ENCODE peak calls at places on chromosome 17, in seven cellular contexts. One of them, this sample, is unnamed.

GRCh38 chr17:76710863-76711611 is at the start of gene MXRA7:
- DNase-seq in prostate gland: peak; percentile 58
- DNase-seq in HCT116: no peak
- DNase-seq in heart left ventricle: peak; percentile 81
- DNase-seq in upper lobe of left lung: peak; percentile 69
- DNase-seq in uterus: peak; percentile 86
- DNase-seq in stomach: peak; percentile 68
- DNase-seq in this sample: no peak

GRCh38 chr17:17050346-17051345 is 8.4 kb downstream of the MPRIP start:
- DNase-seq in prostate gland: no peak
- DNase-seq in HCT116: no peak
- DNase-seq in heart left ventricle: peak; percentile 13
- DNase-seq in upper lobe of left lung: peak; percentile 14
- DNase-seq in uterus: peak; percentile 8
- DNase-seq in stomach: peak; percentile 19
- DNase-seq in this sample: no peak

GRCh38 chr17:19000531-19001011 is 4.0 kb downstream of the FAM83G start:
- DNase-seq in prostate gland: no peak
- DNase-seq in HCT116: no peak
- DNase-seq in heart left ventricle: no peak
- DNase-seq in upper lobe of left lung: no peak
- DNase-seq in uterus: no peak
- DNase-seq in stomach: peak; percentile 58
- DNase-seq in this sample: no peak

GRCh38 chr17:4485676-4486646 is 12.7 kb upstream of the SPNS2 start:
- DNase-seq in prostate gland: no peak
- DNase-seq in HCT116: no peak
- DNase-seq in heart left ventricle: peak; percentile 43
- DNase-seq in upper lobe of left lung: no peak
- DNase-seq in uterus: no peak
- DNase-seq in stomach: no peak
- DNase-seq in this sample: no peak

GRCh38 chr17:42131971-42132370 is 9.4 kb downstream of the HSPB9 start:
- DNase-seq in prostate gland: no peak
- DNase-seq in HCT116: no peak
- DNase-seq in heart left ventricle: no peak
- DNase-seq in upper lobe of left lung: no peak
- DNase-seq in uterus: no peak
- DNase-seq in stomach: no peak
- DNase-seq in this sample: no peak

GRCh38 chr17:55433029-55433628 is 11.5 kb upstream of the MMD start:
- DNase-seq in prostate gland: peak; percentile 78
- DNase-seq in HCT116: peak; percentile 86
- DNase-seq in heart left ventricle: no peak
- DNase-seq in upper lobe of left lung: no peak
- DNase-seq in uterus: no peak
- DNase-seq in stomach: no peak
- DNase-seq in this sample: no peak

GRCh38 chr17:58327363-58328194 is 1.0 kb downstream of the TSPOAP1 start:
- DNase-seq in prostate gland: no peak
- DNase-seq in HCT116: no peak
- DNase-seq in heart left ventricle: no peak
- DNase-seq in upper lobe of left lung: no peak
- DNase-seq in uterus: no peak
- DNase-seq in stomach: no peak
- DNase-seq in this sample: no peak

GRCh38 chr17:37781451-37781850 is 36.6 kb upstream of the HNF1B start:
- DNase-seq in prostate gland: no peak
- DNase-seq in HCT116: no peak
- DNase-seq in heart left ventricle: no peak
- DNase-seq in upper lobe of left lung: no peak
- DNase-seq in uterus: no peak
- DNase-seq in stomach: no peak
- DNase-seq in this sample: no peak

GRCh38 chr17:60415146-60415545 is 7.1 kb upstream of the CHCT1 start:
- DNase-seq in prostate gland: no peak
- DNase-seq in HCT116: no peak
- DNase-seq in heart left ventricle: no peak
- DNase-seq in upper lobe of left lung: no peak
- DNase-seq in uterus: no peak
- DNase-seq in stomach: no peak
- DNase-seq in this sample: no peak

GRCh38 chr17:39352986-39353385 is 48.4 kb downstream of the FBXL20 start:
- DNase-seq in prostate gland: no peak
- DNase-seq in HCT116: no peak
- DNase-seq in heart left ventricle: no peak
- DNase-seq in upper lobe of left lung: no peak
- DNase-seq in uterus: no peak
- DNase-seq in stomach: no peak
- DNase-seq in this sample: no peak

GRCh38 chr17:39349246-39349645 is 52.2 kb downstream of the FBXL20 start:
- DNase-seq in prostate gland: no peak
- DNase-seq in HCT116: no peak
- DNase-seq in heart left ventricle: no peak
- DNase-seq in upper lobe of left lung: no peak
- DNase-seq in uterus: no peak
- DNase-seq in stomach: no peak
- DNase-seq in this sample: no peak

GRCh38 chr17:39357488-39357887 is 43.9 kb downstream of the FBXL20 start:
- DNase-seq in prostate gland: no peak
- DNase-seq in HCT116: no peak
- DNase-seq in heart left ventricle: no peak
- DNase-seq in upper lobe of left lung: no peak
- DNase-seq in uterus: no peak
- DNase-seq in stomach: no peak
- DNase-seq in this sample: no peak

GRCh38 chr17:39351508-39351907 is 49.9 kb downstream of the FBXL20 start:
- DNase-seq in prostate gland: no peak
- DNase-seq in HCT116: no peak
- DNase-seq in heart left ventricle: no peak
- DNase-seq in upper lobe of left lung: no peak
- DNase-seq in uterus: no peak
- DNase-seq in stomach: no peak
- DNase-seq in this sample: no peak

DNA sequence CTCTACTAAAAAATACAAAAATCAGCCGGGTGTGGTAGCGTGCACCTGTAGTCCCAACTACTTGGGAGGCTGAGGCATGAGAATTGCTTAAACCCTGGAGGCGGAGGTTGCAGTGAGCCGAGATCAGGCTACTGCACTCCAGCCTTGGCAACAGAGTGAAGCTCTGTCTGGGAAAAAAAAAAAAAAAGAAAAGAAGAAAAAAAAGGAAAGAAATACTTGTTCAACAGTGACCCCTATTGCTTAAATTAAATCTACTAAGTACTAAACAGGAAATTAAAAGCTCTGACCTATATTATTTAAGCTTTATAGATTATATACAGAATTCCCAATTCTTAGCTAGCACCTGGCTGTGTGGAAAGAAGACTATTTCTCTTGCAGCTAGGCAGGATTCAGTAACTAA is 48.9 kb downstream of the FBXL20 start:
- DNase-seq in prostate gland: no peak
- DNase-seq in HCT116: no peak
- DNase-seq in heart left ventricle: no peak
- DNase-seq in upper lobe of left lung: no peak
- DNase-seq in uterus: no peak
- DNase-seq in stomach: no peak
- DNase-seq in this sample: no peak
- TF ChIP-seq CTCF in prostate gland: no peak
- TF ChIP-seq CTCF in HCT116: no peak
- TF ChIP-seq CTCF in heart left ventricle: peak; percentile 34
- TF ChIP-seq CTCF in upper lobe of left lung: no peak
- TF ChIP-seq CTCF in uterus: no peak
- TF ChIP-seq CTCF in stomach: no peak
- TF ChIP-seq CTCF in this sample: no peak

GRCh38 chr17:34727601-34728000 is 148.2 kb downstream of the TMEM132E start:
- DNase-seq in prostate gland: no peak
- DNase-seq in HCT116: no peak
- DNase-seq in heart left ventricle: no peak
- DNase-seq in upper lobe of left lung: no peak
- DNase-seq in uterus: no peak
- DNase-seq in stomach: no peak
- DNase-seq in this sample: no peak

GRCh38 chr17:34725740-34726139 is 146.4 kb downstream of the TMEM132E start:
- DNase-seq in prostate gland: no peak
- DNase-seq in HCT116: no peak
- DNase-seq in heart left ventricle: no peak
- DNase-seq in upper lobe of left lung: no peak
- DNase-seq in uterus: no peak
- DNase-seq in stomach: no peak
- DNase-seq in this sample: no peak

GRCh38 chr17:34728771-34729310 is 149.5 kb downstream of the TMEM132E start:
- DNase-seq in prostate gland: no peak
- DNase-seq in HCT116: no peak
- DNase-seq in heart left ventricle: no peak
- DNase-seq in upper lobe of left lung: no peak
- DNase-seq in uterus: no peak
- DNase-seq in stomach: no peak
- DNase-seq in this sample: no peak

GRCh38 chr17:34725008-34725407 is 145.6 kb downstream of the TMEM132E start:
- DNase-seq in prostate gland: no peak
- DNase-seq in HCT116: no peak
- DNase-seq in heart left ventricle: no peak
- DNase-seq in upper lobe of left lung: no peak
- DNase-seq in uterus: no peak
- DNase-seq in stomach: no peak
- DNase-seq in this sample: no peak

GRCh38 chr17:34726536-34727384 is 147.4 kb downstream of the TMEM132E start:
- DNase-seq in prostate gland: no peak
- DNase-seq in HCT116: no peak
- DNase-seq in heart left ventricle: no peak
- DNase-seq in upper lobe of left lung: no peak
- DNase-seq in uterus: no peak
- DNase-seq in stomach: no peak
- DNase-seq in this sample: no peak
- TF ChIP-seq POLR2A in prostate gland: no peak
- TF ChIP-seq POLR2A in HCT116: no peak
- TF ChIP-seq POLR2A in heart left ventricle: no peak
- TF ChIP-seq POLR2A in upper lobe of left lung: no peak
- TF ChIP-seq POLR2A in uterus: no peak
- TF ChIP-seq POLR2A in stomach: no peak
- TF ChIP-seq POLR2A in this sample: no peak

DNA sequence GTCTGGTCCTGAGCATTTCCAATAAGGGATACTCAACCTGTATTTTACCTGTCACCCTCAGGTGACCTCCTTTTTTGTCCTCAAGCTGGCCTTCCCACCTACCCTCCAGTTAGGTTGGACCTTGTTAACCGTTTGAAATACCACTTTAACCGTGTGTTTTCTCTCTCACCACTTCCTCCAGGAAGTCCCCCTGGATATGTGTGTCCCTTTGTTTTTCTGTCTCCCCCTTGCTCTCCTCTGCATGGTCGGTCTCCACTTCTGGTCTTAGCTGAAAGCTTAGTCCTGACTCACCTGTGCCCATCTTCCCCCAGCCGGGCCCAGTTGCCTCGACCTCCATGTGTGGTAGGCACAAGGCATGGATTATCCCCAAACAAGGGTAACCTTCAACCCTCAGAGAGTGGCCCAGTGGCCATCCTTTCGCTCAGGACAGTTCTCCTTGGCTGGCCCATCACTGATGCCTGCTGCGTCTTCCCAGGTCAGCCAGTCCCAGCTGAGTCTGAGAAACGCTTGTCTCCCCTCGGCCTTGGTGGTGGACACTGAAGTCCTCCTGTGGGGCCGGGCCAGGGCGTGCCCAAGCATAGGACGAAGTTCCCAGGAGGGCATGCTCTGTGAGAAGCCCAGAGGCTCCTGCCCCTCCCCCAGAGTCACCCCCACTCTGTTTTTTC is 20.0 kb downstream of the LASP1 start:
- DNase-seq in prostate gland: no peak
- DNase-seq in HCT116: no peak
- DNase-seq in heart left ventricle: no peak
- DNase-seq in upper lobe of left lung: no peak
- DNase-seq in uterus: no peak
- DNase-seq in stomach: no peak
- DNase-seq in this sample: no peak
- H3K27ac ChIP-seq in prostate gland: no peak overlapping the region
- H3K27ac ChIP-seq in HCT116: no peak overlapping the region
- H3K27ac ChIP-seq in heart left ventricle: peak overlapping the region; percentile 52
- H3K27ac ChIP-seq in upper lobe of left lung: peak overlapping the region; percentile 40
- H3K27ac ChIP-seq in uterus: no peak overlapping the region
- H3K27ac ChIP-seq in stomach: no peak overlapping the region
- H3K27ac ChIP-seq in this sample: no peak overlapping the region

DNA sequence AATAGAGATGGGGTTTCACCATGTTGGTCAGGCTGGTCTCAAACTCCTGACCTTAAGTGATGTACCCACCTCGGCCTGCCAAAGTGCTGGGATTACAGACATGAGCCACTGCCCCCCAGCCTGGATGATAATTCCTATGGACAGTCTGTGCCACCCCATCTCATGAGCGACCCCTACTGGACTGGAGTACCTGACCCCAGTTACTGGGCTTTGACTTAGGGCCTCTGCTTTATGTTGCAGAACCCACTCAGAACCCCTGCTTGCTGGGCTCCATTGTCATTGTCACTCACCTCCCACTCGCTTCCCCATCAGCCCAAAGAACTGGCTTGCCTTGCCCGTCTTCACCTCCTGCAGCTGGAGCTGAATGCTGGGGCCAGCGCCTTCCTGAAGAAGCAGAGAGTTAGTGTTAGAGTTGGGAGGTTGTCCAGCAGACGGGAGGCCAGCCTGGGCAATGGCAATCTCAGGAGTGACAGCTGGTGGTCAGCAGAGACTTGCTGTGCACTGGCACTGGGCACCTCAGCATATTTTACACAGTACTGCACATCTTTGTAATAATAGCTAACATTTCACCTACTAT is 4.0 kb downstream of the TAC4 start:
- DNase-seq in prostate gland: no peak
- DNase-seq in HCT116: no peak
- DNase-seq in heart left ventricle: peak; percentile 24
- DNase-seq in upper lobe of left lung: no peak
- DNase-seq in uterus: no peak
- DNase-seq in stomach: no peak
- DNase-seq in this sample: no peak
- TF ChIP-seq CTCF in prostate gland: peak; percentile 16
- TF ChIP-seq CTCF in HCT116: peak; percentile 90
- TF ChIP-seq CTCF in heart left ventricle: no peak
- TF ChIP-seq CTCF in upper lobe of left lung: peak; percentile 20
- TF ChIP-seq CTCF in uterus: no peak
- TF ChIP-seq CTCF in stomach: no peak
- TF ChIP-seq CTCF in this sample: peak; percentile 13